ENCODE peak calls at places on chromosomes 7 and 10, in five cellular contexts. One of them, this sample, is unnamed.

GRCh38 chr10:101291254-101292193 is 62.3 kb upstream of the LBX1 start:
- DNase-seq in neuronal stem cell: no peak
- DNase-seq in IMR-90: peak
- DNase-seq in mesendoderm: peak
- DNase-seq in trophoblast cell: peak
- DNase-seq in this sample: peak

GRCh38 chr10:50740351-50740688 is 584 bp downstream of the ASAH2B start:
- DNase-seq in mesendoderm: no peak
- DNase-seq in trophoblast cell: peak
- DNase-seq in IMR-90: peak
- DNase-seq in neuronal stem cell: no peak
- DNase-seq in this sample: peak

GRCh38 chr7:95545007-95545615 is 51.2 kb downstream of the PDK4 start:
- DNase-seq in trophoblast cell: peak
- DNase-seq in mesendoderm: peak
- DNase-seq in IMR-90: peak
- DNase-seq in neuronal stem cell: no peak
- DNase-seq in this sample: peak

GRCh38 chr10:99905971-99906370 is 103.8 kb downstream of the DNMBP start:
- DNase-seq in mesendoderm: no peak
- DNase-seq in IMR-90: no peak
- DNase-seq in neuronal stem cell: no peak
- DNase-seq in trophoblast cell: no peak
- DNase-seq in this sample: no peak

GRCh38 chr7:82345886-82346285 is 97.7 kb downstream of the CACNA2D1 start:
- DNase-seq in neuronal stem cell: no peak
- DNase-seq in mesendoderm: no peak
- DNase-seq in IMR-90: no peak
- DNase-seq in trophoblast cell: no peak
- DNase-seq in this sample: no peak

GRCh38 chr10:99730026-99730425 is 1.9 kb downstream of the COX15 start:
- DNase-seq in neuronal stem cell: no peak
- DNase-seq in mesendoderm: no peak
- DNase-seq in trophoblast cell: no peak
- DNase-seq in IMR-90: peak
- DNase-seq in this sample: peak

GRCh38 chr10:11611248-11612003 is at the start of gene USP6NL:
- DNase-seq in mesendoderm: peak
- DNase-seq in trophoblast cell: peak
- DNase-seq in neuronal stem cell: peak
- DNase-seq in IMR-90: peak
- DNase-seq in this sample: peak

GRCh38 chr10:118594392-118595063 is 920 bp downstream of the PRLHR start:
- DNase-seq in trophoblast cell: peak
- DNase-seq in neuronal stem cell: peak
- DNase-seq in mesendoderm: peak
- DNase-seq in IMR-90: peak
- DNase-seq in this sample: peak

GRCh38 chr10:132198068-132198370 is 11.3 kb downstream of the DPYSL4 start:
- DNase-seq in mesendoderm: no peak
- DNase-seq in trophoblast cell: no peak
- DNase-seq in IMR-90: no peak
- DNase-seq in neuronal stem cell: no peak
- DNase-seq in this sample: no peak

GRCh38 chr7:141754939-141755338 is 9.0 kb upstream of the TAS2R3 start:
- DNase-seq in IMR-90: no peak
- DNase-seq in neuronal stem cell: peak
- DNase-seq in trophoblast cell: no peak
- DNase-seq in mesendoderm: peak
- DNase-seq in this sample: peak

GRCh38 chr7:135923700-135924261 is 53.4 kb downstream of the MTPN start:
- DNase-seq in trophoblast cell: no peak
- DNase-seq in IMR-90: peak
- DNase-seq in neuronal stem cell: no peak
- DNase-seq in mesendoderm: peak
- DNase-seq in this sample: peak

GRCh38 chr7:38179719-38180333 is 1.8 kb downstream of the STARD3NL start:
- DNase-seq in IMR-90: peak
- DNase-seq in trophoblast cell: no peak
- DNase-seq in neuronal stem cell: no peak
- DNase-seq in mesendoderm: peak
- DNase-seq in this sample: peak
- H3K23ac ChIP-seq in IMR-90: no peak
- H3K23ac ChIP-seq in trophoblast cell: no peak
- H3K23ac ChIP-seq in neuronal stem cell: no peak
- H3K23ac ChIP-seq in mesendoderm: no peak
- H3K23ac ChIP-seq in this sample: no peak

DNA sequence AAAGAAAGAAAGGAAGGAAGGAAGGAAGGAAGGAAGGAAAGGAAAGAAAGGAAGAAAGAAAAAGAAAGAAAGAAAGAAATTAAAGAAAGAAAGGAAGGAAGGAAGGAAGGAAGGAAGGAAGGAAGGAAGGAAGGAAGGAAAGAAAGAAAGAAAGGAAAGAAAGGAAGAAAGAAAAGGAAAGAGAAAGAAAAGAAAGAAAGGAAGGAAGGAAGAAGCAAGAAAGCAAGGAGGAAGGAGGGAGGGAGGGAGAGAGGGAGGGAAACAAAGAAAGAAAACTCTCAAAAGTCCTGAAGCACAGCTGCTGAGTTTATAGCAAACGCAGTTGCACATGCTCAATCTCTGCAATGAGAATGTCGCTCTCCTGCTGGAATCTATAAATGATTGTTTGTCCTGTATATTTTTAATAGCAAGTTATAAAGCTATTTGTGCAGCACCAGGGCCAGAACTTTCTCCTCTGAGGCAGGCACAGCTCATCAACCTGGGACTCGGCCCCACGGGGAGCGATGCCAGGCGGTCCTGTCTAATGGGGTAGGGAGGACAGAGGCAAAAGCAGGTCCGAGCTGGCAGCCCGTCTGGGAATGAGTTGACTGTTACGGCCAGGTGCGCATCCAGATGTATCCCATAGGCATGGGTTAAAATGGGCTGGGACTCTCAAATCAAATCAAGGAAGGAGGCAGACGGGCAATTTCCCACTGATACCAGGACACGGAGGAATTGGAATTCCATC is 118.0 kb upstream of the PFKP start:
- DNase-seq in neuronal stem cell: no peak
- DNase-seq in trophoblast cell: no peak
- DNase-seq in mesendoderm: no peak
- DNase-seq in IMR-90: no peak
- DNase-seq in this sample: no peak
- H3K4me3 ChIP-seq in neuronal stem cell: no peak
- H3K4me3 ChIP-seq in trophoblast cell: no peak
- H3K4me3 ChIP-seq in mesendoderm: no peak
- H3K4me3 ChIP-seq in IMR-90: no peak
- H3K4me3 ChIP-seq in this sample: no peak

GRCh38 chr10:667602-668143 is 21.8 kb downstream of the DIP2C start:
- DNase-seq in trophoblast cell: no peak
- DNase-seq in IMR-90: no peak
- DNase-seq in mesendoderm: no peak
- DNase-seq in neuronal stem cell: no peak
- DNase-seq in this sample: no peak

GRCh38 chr10:672139-672538 is 17.3 kb downstream of the DIP2C start:
- DNase-seq in IMR-90: no peak
- DNase-seq in trophoblast cell: no peak
- DNase-seq in mesendoderm: no peak
- DNase-seq in neuronal stem cell: no peak
- DNase-seq in this sample: no peak

GRCh38 chr10:670990-671389 is 18.5 kb downstream of the DIP2C start:
- DNase-seq in mesendoderm: no peak
- DNase-seq in neuronal stem cell: no peak
- DNase-seq in trophoblast cell: no peak
- DNase-seq in IMR-90: no peak
- DNase-seq in this sample: no peak

GRCh38 chr10:668786-669485 is 20.5 kb downstream of the DIP2C start:
- DNase-seq in neuronal stem cell: no peak
- DNase-seq in mesendoderm: no peak
- DNase-seq in trophoblast cell: no peak
- DNase-seq in IMR-90: no peak
- DNase-seq in this sample: no peak

GRCh38 chr10:670038-670437 is 19.4 kb downstream of the DIP2C start:
- DNase-seq in IMR-90: no peak
- DNase-seq in trophoblast cell: no peak
- DNase-seq in mesendoderm: no peak
- DNase-seq in neuronal stem cell: no peak
- DNase-seq in this sample: no peak
- H3K23ac ChIP-seq in IMR-90: peak
- H3K23ac ChIP-seq in trophoblast cell: peak
- H3K23ac ChIP-seq in mesendoderm: no peak
- H3K23ac ChIP-seq in neuronal stem cell: peak
- H3K23ac ChIP-seq in this sample: no peak

DNA sequence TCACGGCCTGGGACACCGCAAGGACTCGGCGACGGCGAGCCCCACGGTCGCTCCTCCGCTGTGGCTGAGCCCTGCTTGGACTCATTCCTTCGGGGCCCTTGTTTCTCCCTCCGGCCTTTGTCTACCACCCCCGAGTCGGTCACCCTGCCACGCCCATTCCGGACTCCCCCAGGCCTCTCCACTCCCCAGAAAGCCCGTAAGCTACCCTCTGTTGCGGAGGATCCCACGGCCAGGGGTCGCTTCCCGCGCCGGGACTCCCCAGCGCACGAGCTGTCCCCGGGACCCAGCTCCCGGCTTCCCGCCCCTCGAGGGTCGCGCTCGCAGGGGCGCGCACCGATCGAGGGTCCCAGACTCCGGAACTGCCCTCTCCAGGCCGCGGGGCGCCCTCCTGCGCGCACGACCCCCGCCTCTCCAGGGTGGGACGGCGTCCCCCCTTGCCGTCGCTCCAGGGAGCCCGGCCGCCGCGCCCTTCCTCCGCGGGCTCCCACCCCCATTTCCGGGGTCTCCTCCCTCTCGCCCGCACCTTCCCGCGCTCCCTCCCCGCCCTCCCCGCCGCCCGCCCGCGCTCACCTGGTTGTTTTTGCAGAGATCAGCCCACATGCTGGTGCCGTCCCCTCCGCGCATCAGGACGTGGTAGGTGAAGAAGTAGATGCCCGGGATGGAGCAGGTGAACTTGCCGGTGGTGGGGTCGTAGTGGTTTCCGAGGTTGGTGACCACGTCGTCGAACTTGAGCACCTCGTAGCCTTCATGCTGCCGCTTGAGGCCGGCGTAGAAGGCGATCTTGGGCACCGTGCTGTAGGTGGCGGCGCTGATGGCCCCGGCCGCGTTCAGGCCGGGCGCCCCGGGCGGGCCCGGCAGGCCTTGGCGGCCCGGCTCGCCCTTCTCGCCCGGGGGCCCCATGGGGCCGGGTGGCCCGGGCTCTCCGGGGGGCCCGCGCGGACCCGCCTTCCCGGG is 1.5 kb downstream of the C1QL3 start:
- DNase-seq in IMR-90: no peak
- DNase-seq in trophoblast cell: no peak
- DNase-seq in neuronal stem cell: no peak
- DNase-seq in mesendoderm: peak
- DNase-seq in this sample: no peak
- H3K4me3 ChIP-seq in IMR-90: no peak
- H3K4me3 ChIP-seq in trophoblast cell: peak
- H3K4me3 ChIP-seq in neuronal stem cell: peak
- H3K4me3 ChIP-seq in mesendoderm: peak
- H3K4me3 ChIP-seq in this sample: no peak

DNA sequence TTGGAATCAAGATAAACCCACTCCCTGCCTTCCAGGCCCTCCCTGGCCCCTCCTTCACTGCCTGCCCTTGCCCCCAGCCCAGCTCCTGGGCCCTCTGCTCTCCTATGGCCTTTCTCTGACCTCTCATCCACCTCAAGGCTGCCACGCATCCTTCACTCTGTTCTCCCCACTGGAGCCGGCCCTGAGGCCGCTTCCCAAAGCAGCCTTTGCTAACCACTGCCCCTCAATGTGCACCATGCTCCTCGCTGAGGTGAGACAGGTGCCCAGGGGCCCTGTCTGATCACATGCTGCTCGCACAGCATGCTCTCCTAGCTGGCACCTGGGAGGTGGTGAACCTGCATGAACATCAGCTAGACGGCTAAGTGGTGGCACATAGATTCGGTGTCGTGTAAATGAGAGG is 138.5 kb upstream of the RET start:
- DNase-seq in IMR-90: no peak
- DNase-seq in mesendoderm: no peak
- DNase-seq in neuronal stem cell: no peak
- DNase-seq in trophoblast cell: no peak
- DNase-seq in this sample: no peak
- H3K23ac ChIP-seq in IMR-90: no peak
- H3K23ac ChIP-seq in mesendoderm: no peak
- H3K23ac ChIP-seq in neuronal stem cell: no peak
- H3K23ac ChIP-seq in trophoblast cell: no peak
- H3K23ac ChIP-seq in this sample: no peak

GRCh38 chr7:53218730-53219504 is 183.5 kb downstream of the POM121L12 start:
- DNase-seq in trophoblast cell: no peak
- DNase-seq in mesendoderm: peak
- DNase-seq in IMR-90: no peak
- DNase-seq in neuronal stem cell: peak
- DNase-seq in this sample: peak
- H3K4me3 ChIP-seq in trophoblast cell: peak
- H3K4me3 ChIP-seq in mesendoderm: peak
- H3K4me3 ChIP-seq in IMR-90: no peak
- H3K4me3 ChIP-seq in neuronal stem cell: peak
- H3K4me3 ChIP-seq in this sample: no peak

GRCh38 chr10:43904301-43904700 is 255.6 kb upstream of the ZNF32 start:
- DNase-seq in IMR-90: no peak
- DNase-seq in trophoblast cell: no peak
- DNase-seq in mesendoderm: no peak
- DNase-seq in neuronal stem cell: no peak
- DNase-seq in this sample: no peak

GRCh38 chr10:43905502-43906236 is 257.0 kb upstream of the ZNF32 start:
- DNase-seq in mesendoderm: no peak
- DNase-seq in IMR-90: peak
- DNase-seq in neuronal stem cell: no peak
- DNase-seq in trophoblast cell: no peak
- DNase-seq in this sample: peak

GRCh38 chr10:43904831-43905230 is 256.1 kb upstream of the ZNF32 start:
- DNase-seq in mesendoderm: no peak
- DNase-seq in trophoblast cell: no peak
- DNase-seq in IMR-90: no peak
- DNase-seq in neuronal stem cell: no peak
- DNase-seq in this sample: no peak

GRCh38 chr10:43903451-43903850 is 254.8 kb upstream of the ZNF32 start:
- DNase-seq in mesendoderm: no peak
- DNase-seq in trophoblast cell: no peak
- DNase-seq in IMR-90: no peak
- DNase-seq in neuronal stem cell: no peak
- DNase-seq in this sample: no peak

GRCh38 chr10:43906470-43906869 is 257.8 kb upstream of the ZNF32 start:
- DNase-seq in neuronal stem cell: no peak
- DNase-seq in IMR-90: no peak
- DNase-seq in trophoblast cell: no peak
- DNase-seq in mesendoderm: no peak
- DNase-seq in this sample: no peak
- H3K23ac ChIP-seq in neuronal stem cell: no peak
- H3K23ac ChIP-seq in IMR-90: peak
- H3K23ac ChIP-seq in trophoblast cell: no peak
- H3K23ac ChIP-seq in mesendoderm: no peak
- H3K23ac ChIP-seq in this sample: no peak

GRCh38 chr10:31866118-31866670 is 62.4 kb downstream of the ARHGAP12 start:
- DNase-seq in IMR-90: no peak
- DNase-seq in mesendoderm: no peak
- DNase-seq in trophoblast cell: no peak
- DNase-seq in neuronal stem cell: no peak
- DNase-seq in this sample: no peak
- H3K4me3 ChIP-seq in IMR-90: no peak
- H3K4me3 ChIP-seq in mesendoderm: no peak
- H3K4me3 ChIP-seq in trophoblast cell: no peak
- H3K4me3 ChIP-seq in neuronal stem cell: no peak
- H3K4me3 ChIP-seq in this sample: no peak